ENCODE peak calls at places on chromosomes 7 and 10, in four cellular contexts. H is mucosa of descending colon; P is endothelial cell; D is CD8-positive, alpha-beta memory T cell. E is an unnamed sample.

GRCh38 chr10:24814568-24815313 is 91.1 kb upstream of the ARHGAP21 start:
- DNase-seq in P (no peak), D (no peak), H (no peak), E (no peak)

GRCh38 chr7:157663061-157663863 is 326.5 kb downstream of the DNAJB6 start:
- DNase-seq in P (no peak), H (no peak), D (no peak), E (peak; percentile 54)

GRCh38 chr7:115229401-115230083 is 307.6 kb downstream of the MDFIC start:
- DNase-seq in P (no peak), D (no peak), H (no peak), E (no peak)

GRCh38 chr7:8125680-8126444 is 136.1 kb downstream of the ICA1 start:
- DNase-seq in P (no peak), D (peak; percentile 76), H (peak; percentile 48), E (no peak)

GRCh38 chr7:102834999-102835398 is 77.8 kb upstream of the LRRC17 start:
- DNase-seq in P (no peak), H (no peak), D (no peak), E (no peak)

GRCh38 chr10:27714349-27714748 is 31.3 kb downstream of the MKX start:
- DNase-seq in P (no peak), D (no peak), H (no peak), E (no peak)

GRCh38 chr7:101723835-101724234 is 93.6 kb upstream of the CUX1 start:
- DNase-seq in P (no peak), H (no peak), D (no peak), E (peak; percentile 3)

GRCh38 chr10:60778214-60778977 is at the start of gene CDK1:
- DNase-seq in P (peak; percentile 96), D (peak; percentile 90), H (peak; percentile 98), E (peak; percentile 98)

GRCh38 chr10:49534670-49535381 is 4.1 kb downstream of the ERCC6 start:
- DNase-seq in H (no peak), D (no peak), P (no peak), E (no peak)

GRCh38 chr10:44979281-44980181 is 922 bp upstream of the DEPP1 start:
- DNase-seq in D (no peak), H (no peak), P (no peak), E (no peak)